ENCODE peak calls at places on chromosomes 6 and 20, in nine cellular contexts. One of them, this sample, is unnamed.

GRCh38 chr6:145895802-145896201 is 68.4 kb downstream of the SHPRH start:
- DNase-seq in mucosa of descending colon: no peak
- DNase-seq in HFFc6: no peak
- DNase-seq in heart right ventricle: no peak
- DNase-seq in CD8-positive, alpha-beta T cell: no peak
- DNase-seq in adrenal gland: no peak
- DNase-seq in WTC11: no peak
- DNase-seq in fibroblast of the aortic adventitia: peak
- DNase-seq in PC-3: peak
- DNase-seq in this sample: no peak

GRCh38 chr20:8398289-8399051 is 266.4 kb downstream of the PLCB1 start:
- DNase-seq in mucosa of descending colon: no peak
- DNase-seq in HFFc6: no peak
- DNase-seq in heart right ventricle: no peak
- DNase-seq in CD8-positive, alpha-beta T cell: no peak
- DNase-seq in adrenal gland: no peak
- DNase-seq in WTC11: no peak
- DNase-seq in fibroblast of the aortic adventitia: no peak
- DNase-seq in PC-3: no peak
- DNase-seq in this sample: no peak

GRCh38 chr6:130896249-130896648 is 69.0 kb downstream of the SMLR1 start:
- DNase-seq in mucosa of descending colon: no peak
- DNase-seq in HFFc6: no peak
- DNase-seq in heart right ventricle: no peak
- DNase-seq in CD8-positive, alpha-beta T cell: no peak
- DNase-seq in adrenal gland: peak
- DNase-seq in WTC11: no peak
- DNase-seq in fibroblast of the aortic adventitia: no peak
- DNase-seq in PC-3: no peak
- DNase-seq in this sample: no peak

GRCh38 chr20:38810926-38811325 is 5.4 kb downstream of the PPP1R16B start:
- DNase-seq in mucosa of descending colon: no peak
- DNase-seq in HFFc6: no peak
- DNase-seq in heart right ventricle: no peak
- DNase-seq in CD8-positive, alpha-beta T cell: no peak
- DNase-seq in adrenal gland: no peak
- DNase-seq in WTC11: no peak
- DNase-seq in fibroblast of the aortic adventitia: no peak
- DNase-seq in PC-3: no peak
- DNase-seq in this sample: no peak

GRCh38 chr6:167766986-167767714 is 59.6 kb upstream of the AFDN start:
- DNase-seq in mucosa of descending colon: no peak
- DNase-seq in HFFc6: no peak
- DNase-seq in heart right ventricle: no peak
- DNase-seq in CD8-positive, alpha-beta T cell: no peak
- DNase-seq in adrenal gland: no peak
- DNase-seq in WTC11: no peak
- DNase-seq in fibroblast of the aortic adventitia: no peak
- DNase-seq in PC-3: no peak
- DNase-seq in this sample: no peak

GRCh38 chr20:57953638-57954037 is 243.8 kb upstream of the PMEPA1 start:
- DNase-seq in mucosa of descending colon: no peak
- DNase-seq in HFFc6: peak
- DNase-seq in heart right ventricle: no peak
- DNase-seq in CD8-positive, alpha-beta T cell: no peak
- DNase-seq in adrenal gland: no peak
- DNase-seq in WTC11: no peak
- DNase-seq in fibroblast of the aortic adventitia: no peak
- DNase-seq in PC-3: peak
- DNase-seq in this sample: no peak

GRCh38 chr6:142746524-142746923 is 198.5 kb downstream of the HIVEP2 start:
- DNase-seq in mucosa of descending colon: no peak
- DNase-seq in HFFc6: no peak
- DNase-seq in heart right ventricle: peak
- DNase-seq in CD8-positive, alpha-beta T cell: peak
- DNase-seq in adrenal gland: no peak
- DNase-seq in WTC11: peak
- DNase-seq in fibroblast of the aortic adventitia: peak
- DNase-seq in PC-3: peak
- DNase-seq in this sample: peak

GRCh38 chr20:19815553-19815991 is 57.5 kb downstream of the RIN2 start:
- DNase-seq in mucosa of descending colon: no peak
- DNase-seq in HFFc6: peak
- DNase-seq in heart right ventricle: peak
- DNase-seq in CD8-positive, alpha-beta T cell: no peak
- DNase-seq in adrenal gland: peak
- DNase-seq in WTC11: no peak
- DNase-seq in fibroblast of the aortic adventitia: peak
- DNase-seq in PC-3: peak
- DNase-seq in this sample: no peak

GRCh38 chr6:163151212-163151611 is 263.3 kb upstream of the QKI start:
- DNase-seq in mucosa of descending colon: no peak
- DNase-seq in HFFc6: no peak
- DNase-seq in heart right ventricle: no peak
- DNase-seq in CD8-positive, alpha-beta T cell: no peak
- DNase-seq in adrenal gland: no peak
- DNase-seq in WTC11: no peak
- DNase-seq in fibroblast of the aortic adventitia: no peak
- DNase-seq in PC-3: no peak
- DNase-seq in this sample: no peak

GRCh38 chr20:8365634-8366033 is 233.6 kb downstream of the PLCB1 start:
- DNase-seq in mucosa of descending colon: no peak
- DNase-seq in HFFc6: no peak
- DNase-seq in heart right ventricle: no peak
- DNase-seq in CD8-positive, alpha-beta T cell: no peak
- DNase-seq in adrenal gland: no peak
- DNase-seq in WTC11: no peak
- DNase-seq in fibroblast of the aortic adventitia: no peak
- DNase-seq in PC-3: no peak
- DNase-seq in this sample: no peak

GRCh38 chr6:11609324-11610071 is 71.9 kb downstream of the TMEM170B start:
- DNase-seq in mucosa of descending colon: no peak
- DNase-seq in HFFc6: peak
- DNase-seq in heart right ventricle: peak
- DNase-seq in CD8-positive, alpha-beta T cell: no peak
- DNase-seq in adrenal gland: peak
- DNase-seq in WTC11: no peak
- DNase-seq in fibroblast of the aortic adventitia: peak
- DNase-seq in PC-3: peak
- DNase-seq in this sample: peak

GRCh38 chr6:147970970-147971369 is 371.7 kb upstream of the SASH1 start:
- DNase-seq in mucosa of descending colon: no peak
- DNase-seq in HFFc6: no peak
- DNase-seq in heart right ventricle: no peak
- DNase-seq in CD8-positive, alpha-beta T cell: no peak
- DNase-seq in adrenal gland: no peak
- DNase-seq in WTC11: no peak
- DNase-seq in fibroblast of the aortic adventitia: no peak
- DNase-seq in PC-3: peak
- DNase-seq in this sample: no peak

GRCh38 chr6:149049230-149049629 is 268.3 kb upstream of the TAB2 start:
- DNase-seq in mucosa of descending colon: no peak
- DNase-seq in HFFc6: peak
- DNase-seq in heart right ventricle: no peak
- DNase-seq in CD8-positive, alpha-beta T cell: no peak
- DNase-seq in adrenal gland: no peak
- DNase-seq in WTC11: no peak
- DNase-seq in fibroblast of the aortic adventitia: no peak
- DNase-seq in PC-3: peak
- DNase-seq in this sample: no peak

GRCh38 chr6:45514454-45514853 is 136.7 kb upstream of the SUPT3H start:
- DNase-seq in mucosa of descending colon: no peak
- DNase-seq in HFFc6: no peak
- DNase-seq in heart right ventricle: no peak
- DNase-seq in CD8-positive, alpha-beta T cell: no peak
- DNase-seq in adrenal gland: peak
- DNase-seq in WTC11: no peak
- DNase-seq in fibroblast of the aortic adventitia: no peak
- DNase-seq in PC-3: peak
- DNase-seq in this sample: no peak

GRCh38 chr6:44102527-44102926 is 24.7 kb downstream of the MRPL14 start:
- DNase-seq in mucosa of descending colon: no peak
- DNase-seq in HFFc6: no peak
- DNase-seq in heart right ventricle: no peak
- DNase-seq in CD8-positive, alpha-beta T cell: no peak
- DNase-seq in adrenal gland: no peak
- DNase-seq in WTC11: peak
- DNase-seq in fibroblast of the aortic adventitia: no peak
- DNase-seq in PC-3: no peak
- DNase-seq in this sample: no peak

GRCh38 chr6:163828038-163828790 is 413.7 kb downstream of the QKI start:
- DNase-seq in mucosa of descending colon: no peak
- DNase-seq in HFFc6: no peak
- DNase-seq in heart right ventricle: no peak
- DNase-seq in CD8-positive, alpha-beta T cell: no peak
- DNase-seq in adrenal gland: no peak
- DNase-seq in WTC11: no peak
- DNase-seq in fibroblast of the aortic adventitia: no peak
- DNase-seq in PC-3: no peak
- DNase-seq in this sample: no peak

GRCh38 chr6:31711233-31711632 is 3.9 kb upstream of the LY6G6D start:
- DNase-seq in mucosa of descending colon: no peak
- DNase-seq in HFFc6: no peak
- DNase-seq in heart right ventricle: no peak
- DNase-seq in CD8-positive, alpha-beta T cell: no peak
- DNase-seq in adrenal gland: no peak
- DNase-seq in WTC11: no peak
- DNase-seq in fibroblast of the aortic adventitia: no peak
- DNase-seq in PC-3: no peak
- DNase-seq in this sample: no peak

GRCh38 chr20:10201321-10201870 is 17.2 kb upstream of the SNAP25 start:
- DNase-seq in mucosa of descending colon: no peak
- DNase-seq in HFFc6: no peak
- DNase-seq in heart right ventricle: no peak
- DNase-seq in CD8-positive, alpha-beta T cell: no peak
- DNase-seq in adrenal gland: no peak
- DNase-seq in WTC11: no peak
- DNase-seq in fibroblast of the aortic adventitia: no peak
- DNase-seq in PC-3: no peak
- DNase-seq in this sample: no peak

GRCh38 chr6:69732640-69733039 is 64.2 kb downstream of the LMBRD1 start:
- DNase-seq in mucosa of descending colon: no peak
- DNase-seq in HFFc6: no peak
- DNase-seq in heart right ventricle: no peak
- DNase-seq in CD8-positive, alpha-beta T cell: no peak
- DNase-seq in adrenal gland: no peak
- DNase-seq in WTC11: no peak
- DNase-seq in fibroblast of the aortic adventitia: peak
- DNase-seq in PC-3: peak
- DNase-seq in this sample: no peak
- TF ChIP-seq CTCF in mucosa of descending colon: no peak
- TF ChIP-seq CTCF in HFFc6: peak
- TF ChIP-seq CTCF in heart right ventricle: peak
- TF ChIP-seq CTCF in CD8-positive, alpha-beta T cell: peak
- TF ChIP-seq CTCF in adrenal gland: no peak
- TF ChIP-seq CTCF in WTC11: no peak
- TF ChIP-seq CTCF in fibroblast of the aortic adventitia: peak
- TF ChIP-seq CTCF in PC-3: peak
- TF ChIP-seq CTCF in this sample: no peak

GRCh38 chr6:123380257-123380656 is 256.5 kb downstream of the TRDN start:
- DNase-seq in mucosa of descending colon: no peak
- DNase-seq in HFFc6: no peak
- DNase-seq in heart right ventricle: peak
- DNase-seq in CD8-positive, alpha-beta T cell: no peak
- DNase-seq in adrenal gland: no peak
- DNase-seq in WTC11: no peak
- DNase-seq in fibroblast of the aortic adventitia: peak
- DNase-seq in PC-3: peak
- DNase-seq in this sample: peak
- TF ChIP-seq CTCF in mucosa of descending colon: no peak
- TF ChIP-seq CTCF in HFFc6: no peak
- TF ChIP-seq CTCF in heart right ventricle: peak
- TF ChIP-seq CTCF in CD8-positive, alpha-beta T cell: no peak
- TF ChIP-seq CTCF in adrenal gland: no peak
- TF ChIP-seq CTCF in WTC11: no peak
- TF ChIP-seq CTCF in fibroblast of the aortic adventitia: peak
- TF ChIP-seq CTCF in PC-3: peak
- TF ChIP-seq CTCF in this sample: peak

GRCh38 chr6:4801491-4802118 is 25.4 kb downstream of the CDYL start:
- DNase-seq in mucosa of descending colon: no peak
- DNase-seq in HFFc6: no peak
- DNase-seq in heart right ventricle: no peak
- DNase-seq in CD8-positive, alpha-beta T cell: no peak
- DNase-seq in adrenal gland: no peak
- DNase-seq in WTC11: no peak
- DNase-seq in fibroblast of the aortic adventitia: no peak
- DNase-seq in PC-3: no peak
- DNase-seq in this sample: no peak

GRCh38 chr6:4797590-4797989 is 21.4 kb downstream of the CDYL start:
- DNase-seq in mucosa of descending colon: no peak
- DNase-seq in HFFc6: no peak
- DNase-seq in heart right ventricle: no peak
- DNase-seq in CD8-positive, alpha-beta T cell: no peak
- DNase-seq in adrenal gland: no peak
- DNase-seq in WTC11: no peak
- DNase-seq in fibroblast of the aortic adventitia: no peak
- DNase-seq in PC-3: no peak
- DNase-seq in this sample: no peak

GRCh38 chr6:4800662-4801061 is 24.5 kb downstream of the CDYL start:
- DNase-seq in mucosa of descending colon: no peak
- DNase-seq in HFFc6: no peak
- DNase-seq in heart right ventricle: no peak
- DNase-seq in CD8-positive, alpha-beta T cell: no peak
- DNase-seq in adrenal gland: no peak
- DNase-seq in WTC11: no peak
- DNase-seq in fibroblast of the aortic adventitia: no peak
- DNase-seq in PC-3: no peak
- DNase-seq in this sample: no peak

GRCh38 chr6:4802312-4802935 is 26.2 kb downstream of the CDYL start:
- DNase-seq in mucosa of descending colon: no peak
- DNase-seq in HFFc6: no peak
- DNase-seq in heart right ventricle: no peak
- DNase-seq in CD8-positive, alpha-beta T cell: no peak
- DNase-seq in adrenal gland: no peak
- DNase-seq in WTC11: no peak
- DNase-seq in fibroblast of the aortic adventitia: no peak
- DNase-seq in PC-3: no peak
- DNase-seq in this sample: no peak

DNA sequence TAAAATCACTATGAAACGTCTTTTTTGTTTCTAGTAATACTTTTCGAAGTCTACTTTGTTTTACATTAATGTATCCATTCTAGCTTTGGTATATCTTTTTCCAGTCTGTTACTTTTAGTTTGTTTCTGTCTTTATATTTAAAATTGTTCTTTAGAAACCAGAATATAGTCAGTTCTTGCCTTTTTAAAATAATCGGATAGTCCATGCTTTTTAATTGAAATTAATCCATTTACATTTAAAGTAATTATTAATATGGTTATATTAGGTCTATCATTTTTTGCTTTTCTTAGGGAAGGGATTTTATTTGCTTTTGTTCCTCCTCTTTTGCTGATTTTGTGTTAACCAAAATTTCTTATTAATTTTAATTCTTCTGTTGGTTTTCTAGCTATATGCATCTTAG is 23.7 kb downstream of the CDYL start:
- DNase-seq in mucosa of descending colon: no peak
- DNase-seq in HFFc6: no peak
- DNase-seq in heart right ventricle: no peak
- DNase-seq in CD8-positive, alpha-beta T cell: no peak
- DNase-seq in adrenal gland: no peak
- DNase-seq in WTC11: no peak
- DNase-seq in fibroblast of the aortic adventitia: no peak
- DNase-seq in PC-3: no peak
- DNase-seq in this sample: no peak
- TF ChIP-seq CTCF in mucosa of descending colon: no peak
- TF ChIP-seq CTCF in HFFc6: no peak
- TF ChIP-seq CTCF in heart right ventricle: no peak
- TF ChIP-seq CTCF in CD8-positive, alpha-beta T cell: no peak
- TF ChIP-seq CTCF in adrenal gland: no peak
- TF ChIP-seq CTCF in WTC11: no peak
- TF ChIP-seq CTCF in fibroblast of the aortic adventitia: no peak
- TF ChIP-seq CTCF in PC-3: no peak
- TF ChIP-seq CTCF in this sample: no peak

GRCh38 chr20:5463007-5463686 is 146.4 kb upstream of the PROKR2 start:
- DNase-seq in mucosa of descending colon: no peak
- DNase-seq in HFFc6: no peak
- DNase-seq in heart right ventricle: no peak
- DNase-seq in CD8-positive, alpha-beta T cell: no peak
- DNase-seq in adrenal gland: no peak
- DNase-seq in WTC11: no peak
- DNase-seq in fibroblast of the aortic adventitia: no peak
- DNase-seq in PC-3: no peak
- DNase-seq in this sample: no peak
- TF ChIP-seq CTCF in mucosa of descending colon: no peak
- TF ChIP-seq CTCF in HFFc6: no peak
- TF ChIP-seq CTCF in heart right ventricle: no peak
- TF ChIP-seq CTCF in CD8-positive, alpha-beta T cell: no peak
- TF ChIP-seq CTCF in adrenal gland: no peak
- TF ChIP-seq CTCF in WTC11: no peak
- TF ChIP-seq CTCF in fibroblast of the aortic adventitia: no peak
- TF ChIP-seq CTCF in PC-3: no peak
- TF ChIP-seq CTCF in this sample: no peak

This sample was measured in endothelial cell.